ENCODE peak calls at places on chromosome 18, in ten cellular contexts. D, J, T, Z, F, I, S, M, X and L are unnamed samples.

GRCh38 chr18:4870177-4870773 is 326.8 kb downstream of the AKAIN1 start:
- DNase-seq in S (no peak), M (no peak), J (no peak), I (no peak), T (no peak), D (peak; percentile 5), F (no peak), X (no peak), Z (no peak), L (no peak)

GRCh38 chr18:53918091-53918490 is 306.4 kb downstream of the MBD2 start:
- DNase-seq in T (no peak), I (no peak), X (no peak), J (no peak), D (no peak), S (no peak), Z (no peak), F (no peak), M (no peak), L (no peak)

GRCh38 chr18:69774831-69775230 is 172.8 kb downstream of the CD226 start:
- DNase-seq in S (peak; percentile 20), D (no peak), Z (peak; percentile 53), F (no peak), M (no peak), J (no peak), X (no peak), I (no peak), T (no peak), L (peak; percentile 80)

GRCh38 chr18:28485210-28485801 is 308.4 kb upstream of the CDH2 start:
- DNase-seq in T (no peak), M (no peak), Z (no peak), I (no peak), F (no peak), X (no peak), S (no peak), D (no peak), J (no peak), L (no peak)

GRCh38 chr18:54229660-54230059 is 5.2 kb upstream of the MBD2 start:
- DNase-seq in D (no peak), X (no peak), T (no peak), Z (no peak), F (no peak), J (no peak), I (no peak), S (no peak), M (no peak), L (no peak)

GRCh38 chr18:69935319-69936190 is 12.1 kb downstream of the CD226 start:
- DNase-seq in I (peak; percentile 39), Z (no peak), D (peak; percentile 49), F (no peak), M (no peak), T (peak; percentile 54), J (peak; percentile 73), X (peak; percentile 36), S (peak; percentile 24), L (no peak)

GRCh38 chr18:58862404-58862803 is 2.3 kb upstream of the ZNF532 start:
- DNase-seq in T (no peak), F (no peak), Z (no peak), D (peak; percentile 4), S (no peak), I (no peak), J (no peak), X (no peak), M (no peak), L (no peak)

GRCh38 chr18:79763407-79763806 is 34.3 kb upstream of the KCNG2 start:
- DNase-seq in D (no peak), F (no peak), Z (no peak), S (no peak), X (no peak), J (no peak), I (no peak), M (no peak), T (no peak), L (no peak)

GRCh38 chr18:43524260-43524659 is 247.0 kb upstream of the SYT4 start:
- DNase-seq in D (no peak), F (no peak), T (no peak), M (no peak), I (no peak), Z (no peak), J (no peak), X (no peak), S (no peak), L (no peak)

GRCh38 chr18:28715206-28715605 is 538.3 kb upstream of the CDH2 start:
- DNase-seq in D (no peak), M (no peak), J (no peak), Z (peak; percentile 62), T (no peak), I (no peak), X (no peak), F (no peak), S (peak; percentile 47), L (peak; percentile 22)

GRCh38 chr18:13649397-13650252 is 76.7 kb downstream of the FAM210A start:
- DNase-seq in F (no peak), I (no peak), J (no peak), M (no peak), S (no peak), Z (no peak), T (no peak), D (no peak), X (no peak), L (no peak)

GRCh38 chr18:21599585-21600525 is 649 bp downstream of the ESCO1 start:
- DNase-seq in D (peak; percentile 70), Z (no peak), M (peak; percentile 92), T (peak; percentile 78), S (peak; percentile 18), J (peak; percentile 33), X (peak; percentile 72), I (no peak), F (no peak), L (peak; percentile 16)

GRCh38 chr18:78856569-78857200 is 122.9 kb upstream of the SALL3 start:
- DNase-seq in I (no peak), X (no peak), S (no peak), F (no peak), T (no peak), M (peak; percentile 80), J (no peak), Z (no peak), D (no peak), L (no peak)

GRCh38 chr18:50058731-50059130 is 136.2 kb downstream of the MYO5B start:
- DNase-seq in D (no peak), M (no peak), I (no peak), F (no peak), S (no peak), X (peak; percentile 62), T (no peak), Z (no peak), J (no peak), L (no peak)

GRCh38 chr18:50507120-50507590 is 52.7 kb upstream of the MAPK4 start:
- DNase-seq in T (peak; percentile 48), F (peak; percentile 55), Z (no peak), M (peak; percentile 78), J (no peak), I (no peak), S (peak; percentile 19), D (peak; percentile 57), X (peak; percentile 50), L (peak; percentile 14)

DNA sequence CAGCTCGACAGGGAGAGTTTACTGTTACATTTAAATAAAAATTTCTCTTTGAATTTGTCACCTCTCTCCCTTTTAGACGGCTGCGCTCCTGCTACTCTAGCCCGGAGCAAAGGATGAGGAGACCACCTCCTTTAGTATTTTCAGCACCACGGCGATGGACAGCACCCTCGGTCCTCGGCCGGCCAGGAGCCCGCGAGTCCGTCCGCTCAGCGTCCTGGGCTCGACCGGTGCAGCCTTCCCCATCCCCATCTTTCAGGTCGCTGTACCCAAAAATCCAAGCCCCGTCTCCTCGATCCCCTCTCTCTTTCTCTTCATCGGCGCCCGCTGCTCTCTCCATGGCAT is 831 bp downstream of the CELF4 start:
- DNase-seq in T (peak; percentile 42), Z (no peak), X (peak; percentile 51), J (no peak), F (peak; percentile 47), S (peak; percentile 35), I (peak; percentile 26), M (no peak), D (peak; percentile 40), L (peak; percentile 29)
- H3K4me3 ChIP-seq in T (peak overlapping the region; percentile 55), Z (no peak overlapping the region), X (no peak overlapping the region), J (no peak overlapping the region), F (peak overlapping the region; percentile 43), S (peak overlapping the region; percentile 46), I (peak overlapping the region; percentile 52), M (peak overlapping the region; percentile 58), D (no peak overlapping the region), L (no peak overlapping the region)

DNA sequence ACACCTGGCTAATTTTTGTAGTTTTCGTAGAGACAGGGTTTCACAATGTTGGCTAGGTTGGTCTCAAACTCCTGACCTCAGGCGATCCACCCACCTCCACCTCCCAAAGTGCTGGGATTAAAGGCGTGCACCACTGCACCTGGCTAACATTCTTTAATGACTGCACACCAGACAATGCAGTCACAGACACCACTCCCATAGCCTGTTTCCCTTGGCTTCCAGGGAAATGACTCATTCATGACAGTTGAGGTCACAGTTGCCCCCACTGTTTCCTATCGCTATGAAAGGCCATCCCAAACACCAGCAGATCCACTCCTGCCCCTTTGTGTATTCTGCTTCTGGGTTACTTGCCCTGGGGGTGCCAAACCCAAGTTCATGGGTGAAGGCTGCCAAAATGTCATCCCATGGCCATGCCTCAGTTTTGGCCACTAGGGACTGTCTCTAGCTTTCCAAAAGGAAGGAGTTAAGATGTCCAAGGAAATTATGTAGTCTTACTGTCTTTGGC is 8.7 kb downstream of the CHMP1B start:
- DNase-seq in J (no peak), D (peak; percentile 97), T (no peak), I (peak; percentile 85), X (no peak), S (peak; percentile 95), F (no peak), M (no peak), Z (no peak), L (peak; percentile 75)
- TF ChIP-seq CTCF in J (no peak), D (peak; percentile 67), T (no peak), I (peak; percentile 10), X (no peak), S (peak; percentile 30), F (no peak), M (no peak), Z (peak; percentile 31), L (peak; percentile 42)

DNA sequence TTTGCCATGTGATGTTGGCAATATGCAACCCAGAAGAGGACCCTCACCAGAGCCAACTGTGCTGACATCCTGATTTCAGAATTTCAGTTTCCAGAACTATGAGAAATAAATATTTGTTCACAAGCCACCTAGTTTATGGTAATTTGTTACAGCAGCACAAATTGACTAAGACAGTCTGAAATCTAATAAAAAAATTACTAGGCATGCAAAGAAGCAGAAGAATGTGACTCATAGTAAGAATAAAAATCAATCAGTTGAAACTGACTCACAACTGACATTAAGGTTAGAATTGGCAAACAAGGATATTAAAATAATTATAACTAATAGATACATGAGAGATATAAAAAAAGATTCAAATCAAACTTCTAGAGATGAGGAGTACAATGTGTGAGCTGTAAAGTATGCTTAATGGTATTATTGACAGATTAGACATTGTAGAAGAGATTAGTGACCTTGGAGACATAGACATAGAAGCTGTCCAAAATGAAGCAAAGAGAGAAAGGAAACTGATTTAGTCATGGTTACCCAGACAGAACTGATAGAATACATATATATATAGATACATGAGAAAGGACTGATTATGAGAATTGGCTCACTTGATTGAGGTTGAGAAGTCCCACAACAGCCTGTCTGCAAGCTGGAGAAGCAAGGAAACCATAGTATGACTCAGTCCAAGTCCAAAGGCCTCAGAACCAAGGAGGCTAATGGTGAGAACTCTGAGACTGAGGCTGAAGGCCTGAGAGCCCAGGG is 27.8 kb upstream of the TTC39C start:
- DNase-seq in M (no peak), X (no peak), D (no peak), Z (no peak), F (no peak), T (no peak), J (peak; percentile 63), S (no peak), I (no peak), L (no peak)
- H3K4me3 ChIP-seq in M (no peak overlapping the region), X (no peak overlapping the region), D (no peak overlapping the region), Z (no peak overlapping the region), F (no peak overlapping the region), T (no peak overlapping the region), J (no peak overlapping the region), S (no peak overlapping the region), I (no peak overlapping the region), L (no peak overlapping the region)

GRCh38 chr18:56185126-56185525 is 453.3 kb downstream of the TXNL1 start:
- DNase-seq in I (no peak), S (no peak), X (no peak), D (no peak), J (no peak), Z (no peak), M (no peak), T (no peak), F (no peak), L (no peak)
- TF ChIP-seq CTCF in I (no peak), S (no peak), X (no peak), D (no peak), J (no peak), Z (no peak), M (no peak), T (no peak), F (no peak), L (no peak)